ENCODE peak calls at places on chromosomes 16 and 17, in seven cellular contexts. One of them, this sample, is unnamed.

GRCh38 chr16:30184430-30185140 is 1.2 kb downstream of the CORO1A start:
- DNase-seq in activated CD4-positive, alpha-beta T cell treated with anti-CD3 and anti-CD28 coated beads, Interleukin-2, amount 50 U/mL, for 1 hour: peak; percentile 45
- DNase-seq in SK-MEL-5: no peak
- DNase-seq in endodermal cell: peak; percentile 47
- DNase-seq in RPMI8226: peak; percentile 98
- DNase-seq in dorsolateral prefrontal cortex: peak; percentile 42
- DNase-seq in B cell: peak; percentile 56
- DNase-seq in this sample: peak; percentile 43

GRCh38 chr16:28014851-28015250 is 48.7 kb downstream of the GSG1L start:
- DNase-seq in dorsolateral prefrontal cortex: no peak
- DNase-seq in B cell: no peak
- DNase-seq in activated CD4-positive, alpha-beta T cell treated with anti-CD3 and anti-CD28 coated beads, Interleukin-2, amount 50 U/mL, for 1 hour: no peak
- DNase-seq in endodermal cell: no peak
- DNase-seq in SK-MEL-5: no peak
- DNase-seq in RPMI8226: no peak
- DNase-seq in this sample: no peak

GRCh38 chr16:9647981-9648701 is 534.1 kb downstream of the GRIN2A start:
- DNase-seq in dorsolateral prefrontal cortex: peak; percentile 29
- DNase-seq in endodermal cell: no peak
- DNase-seq in SK-MEL-5: peak; percentile 56
- DNase-seq in activated CD4-positive, alpha-beta T cell treated with anti-CD3 and anti-CD28 coated beads, Interleukin-2, amount 50 U/mL, for 1 hour: no peak
- DNase-seq in B cell: no peak
- DNase-seq in RPMI8226: peak; percentile 27
- DNase-seq in this sample: peak; percentile 21

GRCh38 chr17:58315281-58315711 is 13.3 kb downstream of the TSPOAP1 start:
- DNase-seq in RPMI8226: no peak
- DNase-seq in activated CD4-positive, alpha-beta T cell treated with anti-CD3 and anti-CD28 coated beads, Interleukin-2, amount 50 U/mL, for 1 hour: no peak
- DNase-seq in B cell: no peak
- DNase-seq in SK-MEL-5: no peak
- DNase-seq in dorsolateral prefrontal cortex: no peak
- DNase-seq in endodermal cell: no peak
- DNase-seq in this sample: no peak

GRCh38 chr17:7714721-7715594 is 2.6 kb upstream of the DNAH2 start:
- DNase-seq in B cell: no peak
- DNase-seq in endodermal cell: no peak
- DNase-seq in SK-MEL-5: no peak
- DNase-seq in activated CD4-positive, alpha-beta T cell treated with anti-CD3 and anti-CD28 coated beads, Interleukin-2, amount 50 U/mL, for 1 hour: no peak
- DNase-seq in RPMI8226: no peak
- DNase-seq in dorsolateral prefrontal cortex: no peak
- DNase-seq in this sample: no peak

GRCh38 chr17:29078183-29079045 is 35.5 kb downstream of the PIPOX start:
- DNase-seq in endodermal cell: no peak
- DNase-seq in activated CD4-positive, alpha-beta T cell treated with anti-CD3 and anti-CD28 coated beads, Interleukin-2, amount 50 U/mL, for 1 hour: no peak
- DNase-seq in RPMI8226: no peak
- DNase-seq in B cell: no peak
- DNase-seq in dorsolateral prefrontal cortex: no peak
- DNase-seq in SK-MEL-5: no peak
- DNase-seq in this sample: no peak

GRCh38 chr16:13421726-13422125 is 498.2 kb upstream of the ERCC4 start:
- DNase-seq in activated CD4-positive, alpha-beta T cell treated with anti-CD3 and anti-CD28 coated beads, Interleukin-2, amount 50 U/mL, for 1 hour: no peak
- DNase-seq in B cell: no peak
- DNase-seq in dorsolateral prefrontal cortex: no peak
- DNase-seq in SK-MEL-5: no peak
- DNase-seq in RPMI8226: no peak
- DNase-seq in endodermal cell: peak; percentile 47
- DNase-seq in this sample: no peak

GRCh38 chr17:14228903-14229302 is 7.8 kb downstream of the CDRT15 start:
- DNase-seq in B cell: no peak
- DNase-seq in SK-MEL-5: no peak
- DNase-seq in endodermal cell: no peak
- DNase-seq in dorsolateral prefrontal cortex: no peak
- DNase-seq in activated CD4-positive, alpha-beta T cell treated with anti-CD3 and anti-CD28 coated beads, Interleukin-2, amount 50 U/mL, for 1 hour: no peak
- DNase-seq in RPMI8226: no peak
- DNase-seq in this sample: no peak

GRCh38 chr17:31413871-31414589 is 22.6 kb downstream of the RAB11FIP4 start:
- DNase-seq in RPMI8226: no peak
- DNase-seq in SK-MEL-5: peak; percentile 95
- DNase-seq in endodermal cell: no peak
- DNase-seq in activated CD4-positive, alpha-beta T cell treated with anti-CD3 and anti-CD28 coated beads, Interleukin-2, amount 50 U/mL, for 1 hour: no peak
- DNase-seq in B cell: no peak
- DNase-seq in dorsolateral prefrontal cortex: no peak
- DNase-seq in this sample: no peak

GRCh38 chr17:69625449-69625848 is 211.0 kb downstream of the MAP2K6 start:
- DNase-seq in SK-MEL-5: no peak
- DNase-seq in B cell: no peak
- DNase-seq in dorsolateral prefrontal cortex: no peak
- DNase-seq in endodermal cell: peak; percentile 62
- DNase-seq in activated CD4-positive, alpha-beta T cell treated with anti-CD3 and anti-CD28 coated beads, Interleukin-2, amount 50 U/mL, for 1 hour: no peak
- DNase-seq in RPMI8226: no peak
- DNase-seq in this sample: no peak

GRCh38 chr16:30183961-30184429 is 593 bp downstream of the CORO1A start:
- DNase-seq in RPMI8226: peak; percentile 93
- DNase-seq in B cell: peak; percentile 87
- DNase-seq in SK-MEL-5: no peak
- DNase-seq in endodermal cell: peak; percentile 44
- DNase-seq in dorsolateral prefrontal cortex: peak; percentile 12
- DNase-seq in activated CD4-positive, alpha-beta T cell treated with anti-CD3 and anti-CD28 coated beads, Interleukin-2, amount 50 U/mL, for 1 hour: peak; percentile 69
- DNase-seq in this sample: peak; percentile 81

GRCh38 chr17:79619196-79619595 is 8.3 kb upstream of the RBFOX3 start:
- DNase-seq in RPMI8226: no peak
- DNase-seq in SK-MEL-5: no peak
- DNase-seq in activated CD4-positive, alpha-beta T cell treated with anti-CD3 and anti-CD28 coated beads, Interleukin-2, amount 50 U/mL, for 1 hour: no peak
- DNase-seq in B cell: no peak
- DNase-seq in dorsolateral prefrontal cortex: peak; percentile 2
- DNase-seq in endodermal cell: peak; percentile 49
- DNase-seq in this sample: no peak

GRCh38 chr17:17061516-17061915 is 19.3 kb downstream of the MPRIP start:
- DNase-seq in RPMI8226: no peak
- DNase-seq in SK-MEL-5: no peak
- DNase-seq in activated CD4-positive, alpha-beta T cell treated with anti-CD3 and anti-CD28 coated beads, Interleukin-2, amount 50 U/mL, for 1 hour: no peak
- DNase-seq in B cell: no peak
- DNase-seq in endodermal cell: no peak
- DNase-seq in dorsolateral prefrontal cortex: no peak
- DNase-seq in this sample: no peak

GRCh38 chr16:58418601-58419000 is 26.3 kb downstream of the GINS3 start:
- DNase-seq in dorsolateral prefrontal cortex: no peak
- DNase-seq in B cell: no peak
- DNase-seq in RPMI8226: no peak
- DNase-seq in activated CD4-positive, alpha-beta T cell treated with anti-CD3 and anti-CD28 coated beads, Interleukin-2, amount 50 U/mL, for 1 hour: no peak
- DNase-seq in SK-MEL-5: no peak
- DNase-seq in endodermal cell: peak; percentile 60
- DNase-seq in this sample: no peak

GRCh38 chr16:70160821-70161220 is 12.8 kb upstream of the CLEC18C start:
- DNase-seq in B cell: no peak
- DNase-seq in dorsolateral prefrontal cortex: peak; percentile 9
- DNase-seq in activated CD4-positive, alpha-beta T cell treated with anti-CD3 and anti-CD28 coated beads, Interleukin-2, amount 50 U/mL, for 1 hour: no peak
- DNase-seq in RPMI8226: no peak
- DNase-seq in SK-MEL-5: no peak
- DNase-seq in endodermal cell: no peak
- DNase-seq in this sample: no peak

GRCh38 chr17:38914741-38915638 is 10.4 kb upstream of the LASP1NB start:
- DNase-seq in B cell: no peak
- DNase-seq in activated CD4-positive, alpha-beta T cell treated with anti-CD3 and anti-CD28 coated beads, Interleukin-2, amount 50 U/mL, for 1 hour: no peak
- DNase-seq in RPMI8226: no peak
- DNase-seq in dorsolateral prefrontal cortex: no peak
- DNase-seq in endodermal cell: peak; percentile 86
- DNase-seq in SK-MEL-5: no peak
- DNase-seq in this sample: no peak

GRCh38 chr17:8057691-8058114 is 18.8 kb downstream of the ALOX15B start:
- DNase-seq in endodermal cell: peak; percentile 90
- DNase-seq in SK-MEL-5: peak; percentile 91
- DNase-seq in B cell: peak; percentile 79
- DNase-seq in activated CD4-positive, alpha-beta T cell treated with anti-CD3 and anti-CD28 coated beads, Interleukin-2, amount 50 U/mL, for 1 hour: peak; percentile 35
- DNase-seq in dorsolateral prefrontal cortex: peak; percentile 58
- DNase-seq in RPMI8226: peak; percentile 76
- DNase-seq in this sample: peak; percentile 84

GRCh38 chr17:42404326-42405055 is 16.2 kb upstream of the STAT3 start:
- DNase-seq in dorsolateral prefrontal cortex: no peak
- DNase-seq in SK-MEL-5: no peak
- DNase-seq in activated CD4-positive, alpha-beta T cell treated with anti-CD3 and anti-CD28 coated beads, Interleukin-2, amount 50 U/mL, for 1 hour: no peak
- DNase-seq in RPMI8226: no peak
- DNase-seq in B cell: no peak
- DNase-seq in endodermal cell: no peak
- DNase-seq in this sample: no peak